ENCODE peak calls at places on chromosome 1, in nine cellular contexts. One of them, this sample, is unnamed. For H3K36me3, the result is how much of the 10 kb centered on the place peaks cover.

GRCh38 chr1:97824200-97824599 is 96.6 kb downstream of the DPYD start:
- DNase-seq in fibroblast of lung: no peak
- DNase-seq in small intestine: no peak
- DNase-seq in neuronal stem cell: no peak
- DNase-seq in CD8-positive, alpha-beta T cell: no peak
- DNase-seq in Karpas-422: peak
- DNase-seq in body of pancreas: no peak
- DNase-seq in Panc1: no peak
- DNase-seq in uterus: no peak
- DNase-seq in this sample: no peak

GRCh38 chr1:7004181-7004580 is 218.9 kb downstream of the CAMTA1 start:
- DNase-seq in CD8-positive, alpha-beta T cell: no peak
- DNase-seq in neuronal stem cell: no peak
- DNase-seq in uterus: no peak
- DNase-seq in small intestine: no peak
- DNase-seq in fibroblast of lung: no peak
- DNase-seq in Panc1: no peak
- DNase-seq in body of pancreas: no peak
- DNase-seq in Karpas-422: no peak
- DNase-seq in this sample: no peak

GRCh38 chr1:181251001-181251712 is 162.7 kb downstream of the IER5 start:
- DNase-seq in Panc1: no peak
- DNase-seq in CD8-positive, alpha-beta T cell: no peak
- DNase-seq in neuronal stem cell: no peak
- DNase-seq in uterus: no peak
- DNase-seq in Karpas-422: no peak
- DNase-seq in small intestine: peak
- DNase-seq in fibroblast of lung: peak
- DNase-seq in body of pancreas: peak
- DNase-seq in this sample: no peak

GRCh38 chr1:155961937-155962336 is 16.4 kb downstream of the ARHGEF2 start:
- DNase-seq in CD8-positive, alpha-beta T cell: no peak
- DNase-seq in fibroblast of lung: peak
- DNase-seq in Panc1: peak
- DNase-seq in Karpas-422: peak
- DNase-seq in uterus: peak
- DNase-seq in body of pancreas: no peak
- DNase-seq in small intestine: no peak
- DNase-seq in neuronal stem cell: no peak
- DNase-seq in this sample: no peak

GRCh38 chr1:45608475-45609156 is 15.2 kb downstream of the CCDC17 start:
- DNase-seq in uterus: no peak
- DNase-seq in Karpas-422: no peak
- DNase-seq in fibroblast of lung: no peak
- DNase-seq in small intestine: no peak
- DNase-seq in body of pancreas: no peak
- DNase-seq in neuronal stem cell: no peak
- DNase-seq in Panc1: no peak
- DNase-seq in CD8-positive, alpha-beta T cell: no peak
- DNase-seq in this sample: no peak

GRCh38 chr1:202015677-202015952 is 5.2 kb downstream of the ELF3 start:
- DNase-seq in fibroblast of lung: no peak
- DNase-seq in small intestine: peak
- DNase-seq in CD8-positive, alpha-beta T cell: no peak
- DNase-seq in uterus: no peak
- DNase-seq in Karpas-422: no peak
- DNase-seq in body of pancreas: no peak
- DNase-seq in Panc1: no peak
- DNase-seq in neuronal stem cell: no peak
- DNase-seq in this sample: no peak

GRCh38 chr1:67213948-67214347 is 47.7 kb downstream of the IL23R start:
- DNase-seq in fibroblast of lung: no peak
- DNase-seq in uterus: no peak
- DNase-seq in body of pancreas: no peak
- DNase-seq in small intestine: no peak
- DNase-seq in CD8-positive, alpha-beta T cell: no peak
- DNase-seq in Panc1: no peak
- DNase-seq in neuronal stem cell: no peak
- DNase-seq in Karpas-422: no peak
- DNase-seq in this sample: no peak

GRCh38 chr1:230972855-230973271 is 5.8 kb downstream of the TTC13 start:
- DNase-seq in neuronal stem cell: no peak
- DNase-seq in Panc1: no peak
- DNase-seq in CD8-positive, alpha-beta T cell: peak
- DNase-seq in uterus: no peak
- DNase-seq in small intestine: no peak
- DNase-seq in Karpas-422: peak
- DNase-seq in body of pancreas: no peak
- DNase-seq in fibroblast of lung: no peak
- DNase-seq in this sample: peak

DNA sequence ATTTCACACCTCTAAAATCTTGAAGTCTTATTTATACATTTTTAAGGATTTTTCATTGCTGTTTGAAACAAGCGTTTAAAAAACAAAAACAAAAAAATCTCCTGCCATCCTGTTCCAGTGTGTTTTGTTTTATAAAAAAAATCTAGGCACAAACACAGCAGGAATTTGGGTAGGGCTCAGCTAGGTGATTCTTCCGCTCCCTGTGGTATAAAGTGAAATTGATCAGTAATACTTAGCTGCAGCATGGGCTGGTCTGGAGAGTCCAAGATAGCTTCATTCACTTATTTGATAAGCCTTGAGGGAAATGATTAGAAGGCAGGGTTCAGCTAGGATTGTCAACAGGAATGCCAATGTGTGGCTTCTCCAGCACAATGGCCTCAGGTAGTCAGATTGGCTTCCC is 25.7 kb downstream of the ATF3 start:
- DNase-seq in Karpas-422: no peak
- DNase-seq in neuronal stem cell: no peak
- DNase-seq in uterus: no peak
- DNase-seq in body of pancreas: no peak
- DNase-seq in Panc1: no peak
- DNase-seq in CD8-positive, alpha-beta T cell: no peak
- DNase-seq in small intestine: no peak
- DNase-seq in fibroblast of lung: no peak
- DNase-seq in this sample: no peak
- H3K4me3 ChIP-seq in Karpas-422: no peak
- H3K4me3 ChIP-seq in neuronal stem cell: no peak
- H3K4me3 ChIP-seq in uterus: no peak
- H3K4me3 ChIP-seq in body of pancreas: no peak
- H3K4me3 ChIP-seq in Panc1: no peak
- H3K4me3 ChIP-seq in CD8-positive, alpha-beta T cell: no peak
- H3K4me3 ChIP-seq in small intestine: no peak
- H3K4me3 ChIP-seq in fibroblast of lung: no peak
- H3K4me3 ChIP-seq in this sample: no peak

DNA sequence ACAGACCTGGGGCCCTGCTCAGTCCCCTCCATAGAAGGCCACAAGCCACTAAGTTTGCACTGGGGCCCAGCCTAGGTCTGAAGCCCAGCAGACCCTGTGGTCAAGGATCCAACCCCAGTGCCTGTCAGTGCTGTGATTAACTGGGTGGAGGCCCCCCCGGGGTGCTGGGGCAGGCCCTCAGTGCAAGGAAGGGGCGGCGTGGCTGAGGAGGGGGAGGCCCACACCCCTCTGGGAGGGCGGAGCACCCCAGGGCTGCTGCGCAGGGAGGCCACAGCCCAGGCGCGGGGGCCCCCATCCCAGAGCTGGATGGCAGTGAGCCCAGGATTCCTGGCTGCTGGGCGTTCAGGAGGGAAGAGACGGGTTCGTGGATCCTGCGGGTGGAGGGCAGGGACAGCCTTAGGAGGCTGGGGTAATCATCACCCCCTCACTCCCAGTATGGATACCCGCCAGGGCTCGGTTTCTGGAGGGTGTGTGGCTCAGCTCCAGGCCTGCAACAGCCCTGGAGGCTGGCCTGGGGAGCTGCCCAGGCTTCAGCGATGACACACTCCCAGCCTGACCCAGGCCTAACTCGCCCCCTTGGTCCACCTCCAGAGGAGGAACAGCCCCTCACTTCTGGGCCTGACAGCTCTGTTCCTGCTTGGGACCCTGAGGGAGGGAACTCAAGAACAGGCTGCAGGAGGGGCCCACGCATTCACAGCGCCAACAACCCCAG is 884 bp downstream of the GJC2 start:
- DNase-seq in CD8-positive, alpha-beta T cell: no peak
- DNase-seq in small intestine: no peak
- DNase-seq in Karpas-422: no peak
- DNase-seq in uterus: peak
- DNase-seq in neuronal stem cell: no peak
- DNase-seq in fibroblast of lung: peak
- DNase-seq in Panc1: no peak
- DNase-seq in body of pancreas: peak
- DNase-seq in this sample: no peak
- H3K27ac ChIP-seq in CD8-positive, alpha-beta T cell: no peak
- H3K27ac ChIP-seq in small intestine: no peak
- H3K27ac ChIP-seq in Karpas-422: no peak
- H3K27ac ChIP-seq in uterus: peak
- H3K27ac ChIP-seq in neuronal stem cell: no peak
- H3K27ac ChIP-seq in fibroblast of lung: peak
- H3K27ac ChIP-seq in Panc1: no peak
- H3K27ac ChIP-seq in body of pancreas: peak
- H3K27ac ChIP-seq in this sample: peak

GRCh38 chr1:12245116-12245515 is 15.3 kb downstream of the VPS13D start:
- DNase-seq in Karpas-422: no peak
- DNase-seq in CD8-positive, alpha-beta T cell: no peak
- DNase-seq in fibroblast of lung: peak
- DNase-seq in small intestine: no peak
- DNase-seq in Panc1: no peak
- DNase-seq in body of pancreas: no peak
- DNase-seq in uterus: no peak
- DNase-seq in neuronal stem cell: no peak
- DNase-seq in this sample: no peak

GRCh38 chr1:12246584-12246983 is 16.8 kb downstream of the VPS13D start:
- DNase-seq in Karpas-422: no peak
- DNase-seq in Panc1: no peak
- DNase-seq in uterus: no peak
- DNase-seq in CD8-positive, alpha-beta T cell: no peak
- DNase-seq in small intestine: no peak
- DNase-seq in neuronal stem cell: no peak
- DNase-seq in body of pancreas: no peak
- DNase-seq in fibroblast of lung: no peak
- DNase-seq in this sample: no peak

GRCh38 chr1:12244078-12244477 is 14.2 kb downstream of the VPS13D start:
- DNase-seq in neuronal stem cell: no peak
- DNase-seq in CD8-positive, alpha-beta T cell: peak
- DNase-seq in body of pancreas: no peak
- DNase-seq in small intestine: no peak
- DNase-seq in fibroblast of lung: peak
- DNase-seq in Karpas-422: no peak
- DNase-seq in uterus: no peak
- DNase-seq in Panc1: no peak
- DNase-seq in this sample: no peak

GRCh38 chr1:12245733-12246132 is 15.9 kb downstream of the VPS13D start:
- DNase-seq in small intestine: no peak
- DNase-seq in uterus: no peak
- DNase-seq in CD8-positive, alpha-beta T cell: no peak
- DNase-seq in Panc1: no peak
- DNase-seq in fibroblast of lung: no peak
- DNase-seq in body of pancreas: no peak
- DNase-seq in neuronal stem cell: no peak
- DNase-seq in Karpas-422: no peak
- DNase-seq in this sample: no peak

GRCh38 chr1:12244585-12244984 is 14.8 kb downstream of the VPS13D start:
- DNase-seq in uterus: no peak
- DNase-seq in Panc1: no peak
- DNase-seq in small intestine: no peak
- DNase-seq in Karpas-422: no peak
- DNase-seq in body of pancreas: no peak
- DNase-seq in neuronal stem cell: no peak
- DNase-seq in CD8-positive, alpha-beta T cell: no peak
- DNase-seq in fibroblast of lung: no peak
- DNase-seq in this sample: no peak
- H3K36me3 ChIP-seq in uterus: under half
- H3K36me3 ChIP-seq in Panc1: under half
- H3K36me3 ChIP-seq in small intestine: under half
- H3K36me3 ChIP-seq in Karpas-422: under half
- H3K36me3 ChIP-seq in body of pancreas: under half
- H3K36me3 ChIP-seq in neuronal stem cell: under half
- H3K36me3 ChIP-seq in CD8-positive, alpha-beta T cell: under half
- H3K36me3 ChIP-seq in fibroblast of lung: under half
- H3K36me3 ChIP-seq in this sample: under half

GRCh38 chr1:22050330-22050729 is 2.2 kb upstream of the CDC42 start:
- DNase-seq in uterus: no peak
- DNase-seq in Karpas-422: no peak
- DNase-seq in fibroblast of lung: no peak
- DNase-seq in small intestine: no peak
- DNase-seq in CD8-positive, alpha-beta T cell: no peak
- DNase-seq in neuronal stem cell: no peak
- DNase-seq in Panc1: no peak
- DNase-seq in body of pancreas: no peak
- DNase-seq in this sample: no peak

GRCh38 chr1:22053018-22053860 is 730 bp downstream of the CDC42 start:
- DNase-seq in Panc1: peak
- DNase-seq in uterus: peak
- DNase-seq in Karpas-422: peak
- DNase-seq in small intestine: peak
- DNase-seq in neuronal stem cell: peak
- DNase-seq in fibroblast of lung: peak
- DNase-seq in CD8-positive, alpha-beta T cell: peak
- DNase-seq in body of pancreas: peak
- DNase-seq in this sample: peak

GRCh38 chr1:22052115-22053017 is at the start of gene CDC42:
- DNase-seq in body of pancreas: peak
- DNase-seq in uterus: peak
- DNase-seq in Panc1: peak
- DNase-seq in small intestine: peak
- DNase-seq in neuronal stem cell: peak
- DNase-seq in Karpas-422: peak
- DNase-seq in CD8-positive, alpha-beta T cell: peak
- DNase-seq in fibroblast of lung: peak
- DNase-seq in this sample: peak

GRCh38 chr1:22053861-22054770 is 1.6 kb downstream of the CDC42 start:
- DNase-seq in small intestine: no peak
- DNase-seq in neuronal stem cell: no peak
- DNase-seq in fibroblast of lung: no peak
- DNase-seq in uterus: no peak
- DNase-seq in body of pancreas: no peak
- DNase-seq in Panc1: no peak
- DNase-seq in CD8-positive, alpha-beta T cell: no peak
- DNase-seq in Karpas-422: no peak
- DNase-seq in this sample: no peak

GRCh38 chr1:22051607-22052114 is 848 bp upstream of the CDC42 start:
- DNase-seq in small intestine: no peak
- DNase-seq in CD8-positive, alpha-beta T cell: no peak
- DNase-seq in uterus: no peak
- DNase-seq in fibroblast of lung: no peak
- DNase-seq in Panc1: no peak
- DNase-seq in Karpas-422: no peak
- DNase-seq in neuronal stem cell: no peak
- DNase-seq in body of pancreas: no peak
- DNase-seq in this sample: no peak
- H3K4me3 ChIP-seq in small intestine: no peak
- H3K4me3 ChIP-seq in CD8-positive, alpha-beta T cell: peak
- H3K4me3 ChIP-seq in uterus: peak
- H3K4me3 ChIP-seq in fibroblast of lung: no peak
- H3K4me3 ChIP-seq in Panc1: peak
- H3K4me3 ChIP-seq in Karpas-422: peak
- H3K4me3 ChIP-seq in neuronal stem cell: no peak
- H3K4me3 ChIP-seq in body of pancreas: no peak
- H3K4me3 ChIP-seq in this sample: no peak